ENCODE peak calls at places on chromosome 17, in eight cellular contexts. One of them, this sample, is unnamed.

GRCh38 chr17:73342549-73343167 is 30.9 kb upstream of the CDC42EP4 start:
- DNase-seq in AG08396: no peak
- DNase-seq in activated naive CD4-positive, alpha-beta T cell treated with anti-CD3 and anti-CD28 coated beads, Interleukin-2, amount 10 ng/mL, durations not matched to agents 7 days and 5 days: no peak
- DNase-seq in activated CD4-positive, CD25-positive, alpha-beta regulatory T cell treated with anti-CD3 and anti-CD28 coated beads, Interleukin-2, amount 50 U/mL, for 72 hours: no peak
- DNase-seq in effector memory CD4-positive, alpha-beta T cell: no peak
- DNase-seq in MV-4-11: no peak
- DNase-seq in chondrocyte: no peak
- DNase-seq in NCI-H1930: no peak
- DNase-seq in this sample: no peak

GRCh38 chr17:43842975-43843325 is 4.0 kb upstream of the CD300LG start:
- DNase-seq in activated CD4-positive, CD25-positive, alpha-beta regulatory T cell treated with anti-CD3 and anti-CD28 coated beads, Interleukin-2, amount 50 U/mL, for 72 hours: no peak
- DNase-seq in chondrocyte: no peak
- DNase-seq in MV-4-11: no peak
- DNase-seq in AG08396: no peak
- DNase-seq in NCI-H1930: no peak
- DNase-seq in effector memory CD4-positive, alpha-beta T cell: no peak
- DNase-seq in activated naive CD4-positive, alpha-beta T cell treated with anti-CD3 and anti-CD28 coated beads, Interleukin-2, amount 10 ng/mL, durations not matched to agents 7 days and 5 days: no peak
- DNase-seq in this sample: no peak

GRCh38 chr17:39596543-39597267 is 11.0 kb downstream of the NEUROD2 start:
- DNase-seq in chondrocyte: no peak
- DNase-seq in MV-4-11: no peak
- DNase-seq in activated naive CD4-positive, alpha-beta T cell treated with anti-CD3 and anti-CD28 coated beads, Interleukin-2, amount 10 ng/mL, durations not matched to agents 7 days and 5 days: no peak
- DNase-seq in NCI-H1930: no peak
- DNase-seq in AG08396: no peak
- DNase-seq in effector memory CD4-positive, alpha-beta T cell: no peak
- DNase-seq in activated CD4-positive, CD25-positive, alpha-beta regulatory T cell treated with anti-CD3 and anti-CD28 coated beads, Interleukin-2, amount 50 U/mL, for 72 hours: no peak
- DNase-seq in this sample: no peak

GRCh38 chr17:81558941-81559806 is 7.0 kb upstream of the FAAP100 start:
- DNase-seq in AG08396: no peak
- DNase-seq in effector memory CD4-positive, alpha-beta T cell: no peak
- DNase-seq in MV-4-11: peak; percentile 62
- DNase-seq in NCI-H1930: no peak
- DNase-seq in activated naive CD4-positive, alpha-beta T cell treated with anti-CD3 and anti-CD28 coated beads, Interleukin-2, amount 10 ng/mL, durations not matched to agents 7 days and 5 days: no peak
- DNase-seq in activated CD4-positive, CD25-positive, alpha-beta regulatory T cell treated with anti-CD3 and anti-CD28 coated beads, Interleukin-2, amount 50 U/mL, for 72 hours: no peak
- DNase-seq in chondrocyte: no peak
- DNase-seq in this sample: no peak

GRCh38 chr17:65538679-65539529 is 22.5 kb downstream of the AXIN2 start:
- DNase-seq in MV-4-11: no peak
- DNase-seq in NCI-H1930: no peak
- DNase-seq in AG08396: no peak
- DNase-seq in effector memory CD4-positive, alpha-beta T cell: no peak
- DNase-seq in chondrocyte: no peak
- DNase-seq in activated naive CD4-positive, alpha-beta T cell treated with anti-CD3 and anti-CD28 coated beads, Interleukin-2, amount 10 ng/mL, durations not matched to agents 7 days and 5 days: no peak
- DNase-seq in activated CD4-positive, CD25-positive, alpha-beta regulatory T cell treated with anti-CD3 and anti-CD28 coated beads, Interleukin-2, amount 50 U/mL, for 72 hours: no peak
- DNase-seq in this sample: no peak

GRCh38 chr17:75869282-75870141 is 8.9 kb downstream of the TRIM47 start:
- DNase-seq in MV-4-11: no peak
- DNase-seq in AG08396: peak; percentile 71
- DNase-seq in activated naive CD4-positive, alpha-beta T cell treated with anti-CD3 and anti-CD28 coated beads, Interleukin-2, amount 10 ng/mL, durations not matched to agents 7 days and 5 days: no peak
- DNase-seq in activated CD4-positive, CD25-positive, alpha-beta regulatory T cell treated with anti-CD3 and anti-CD28 coated beads, Interleukin-2, amount 50 U/mL, for 72 hours: no peak
- DNase-seq in NCI-H1930: no peak
- DNase-seq in effector memory CD4-positive, alpha-beta T cell: no peak
- DNase-seq in chondrocyte: no peak
- DNase-seq in this sample: peak; percentile 88

GRCh38 chr17:39261286-39261685 is 35.5 kb upstream of the STAC2 start:
- DNase-seq in chondrocyte: no peak
- DNase-seq in activated CD4-positive, CD25-positive, alpha-beta regulatory T cell treated with anti-CD3 and anti-CD28 coated beads, Interleukin-2, amount 50 U/mL, for 72 hours: no peak
- DNase-seq in AG08396: no peak
- DNase-seq in NCI-H1930: no peak
- DNase-seq in effector memory CD4-positive, alpha-beta T cell: no peak
- DNase-seq in MV-4-11: no peak
- DNase-seq in activated naive CD4-positive, alpha-beta T cell treated with anti-CD3 and anti-CD28 coated beads, Interleukin-2, amount 10 ng/mL, durations not matched to agents 7 days and 5 days: peak; percentile 43
- DNase-seq in this sample: no peak

GRCh38 chr17:82613283-82614094 is 34.8 kb downstream of the WDR45B start:
- DNase-seq in MV-4-11: no peak
- DNase-seq in chondrocyte: no peak
- DNase-seq in NCI-H1930: no peak
- DNase-seq in effector memory CD4-positive, alpha-beta T cell: no peak
- DNase-seq in AG08396: no peak
- DNase-seq in activated naive CD4-positive, alpha-beta T cell treated with anti-CD3 and anti-CD28 coated beads, Interleukin-2, amount 10 ng/mL, durations not matched to agents 7 days and 5 days: no peak
- DNase-seq in activated CD4-positive, CD25-positive, alpha-beta regulatory T cell treated with anti-CD3 and anti-CD28 coated beads, Interleukin-2, amount 50 U/mL, for 72 hours: no peak
- DNase-seq in this sample: no peak

GRCh38 chr17:36740157-36740556 is 138.8 kb downstream of the MRM1 start:
- DNase-seq in NCI-H1930: no peak
- DNase-seq in activated CD4-positive, CD25-positive, alpha-beta regulatory T cell treated with anti-CD3 and anti-CD28 coated beads, Interleukin-2, amount 50 U/mL, for 72 hours: no peak
- DNase-seq in MV-4-11: no peak
- DNase-seq in chondrocyte: no peak
- DNase-seq in activated naive CD4-positive, alpha-beta T cell treated with anti-CD3 and anti-CD28 coated beads, Interleukin-2, amount 10 ng/mL, durations not matched to agents 7 days and 5 days: no peak
- DNase-seq in effector memory CD4-positive, alpha-beta T cell: no peak
- DNase-seq in AG08396: no peak
- DNase-seq in this sample: no peak

GRCh38 chr17:76948726-76949342 is 80.6 kb downstream of the MGAT5B start:
- DNase-seq in NCI-H1930: no peak
- DNase-seq in chondrocyte: no peak
- DNase-seq in MV-4-11: no peak
- DNase-seq in activated CD4-positive, CD25-positive, alpha-beta regulatory T cell treated with anti-CD3 and anti-CD28 coated beads, Interleukin-2, amount 50 U/mL, for 72 hours: no peak
- DNase-seq in activated naive CD4-positive, alpha-beta T cell treated with anti-CD3 and anti-CD28 coated beads, Interleukin-2, amount 10 ng/mL, durations not matched to agents 7 days and 5 days: no peak
- DNase-seq in AG08396: no peak
- DNase-seq in effector memory CD4-positive, alpha-beta T cell: no peak
- DNase-seq in this sample: no peak

This sample was measured in substantia nigra.